ENCODE peak calls at places on chromosomes 16 and 17, in seven cellular contexts. One of them, this sample, is unnamed.

GRCh38 chr16:15031596-15031995 is 24.3 kb downstream of the NTAN1 start:
- DNase-seq in MM.1S: no peak
- DNase-seq in SK-N-SH: no peak
- DNase-seq in neural progenitor cell: no peak
- DNase-seq in HCT116: no peak
- DNase-seq in OCI-LY7: no peak
- DNase-seq in GM23248: no peak
- DNase-seq in this sample: no peak

GRCh38 chr17:82783498-82783897 is 31.6 kb downstream of the TBCD start:
- DNase-seq in MM.1S: no peak
- DNase-seq in SK-N-SH: no peak
- DNase-seq in neural progenitor cell: no peak
- DNase-seq in HCT116: no peak
- DNase-seq in OCI-LY7: no peak
- DNase-seq in GM23248: no peak
- DNase-seq in this sample: no peak

GRCh38 chr17:58786586-58787295 is 31.1 kb downstream of the PPM1E start:
- DNase-seq in MM.1S: no peak
- DNase-seq in SK-N-SH: peak; percentile 21
- DNase-seq in neural progenitor cell: no peak
- DNase-seq in HCT116: peak; percentile 65
- DNase-seq in OCI-LY7: no peak
- DNase-seq in GM23248: peak; percentile 67
- DNase-seq in this sample: peak; percentile 56

GRCh38 chr17:29929006-29929543 is 953 bp downstream of the SSH2 start:
- DNase-seq in MM.1S: peak; percentile 20
- DNase-seq in SK-N-SH: peak; percentile 38
- DNase-seq in neural progenitor cell: peak; percentile 35
- DNase-seq in HCT116: no peak
- DNase-seq in OCI-LY7: peak; percentile 63
- DNase-seq in GM23248: peak; percentile 72
- DNase-seq in this sample: peak; percentile 37

GRCh38 chr16:48537909-48538745 is 71.9 kb downstream of the N4BP1 start:
- DNase-seq in MM.1S: no peak
- DNase-seq in SK-N-SH: no peak
- DNase-seq in neural progenitor cell: no peak
- DNase-seq in HCT116: no peak
- DNase-seq in OCI-LY7: no peak
- DNase-seq in GM23248: no peak
- DNase-seq in this sample: no peak

GRCh38 chr17:44159519-44160210 is 10.8 kb upstream of the ASB16 start:
- DNase-seq in MM.1S: no peak
- DNase-seq in SK-N-SH: no peak
- DNase-seq in neural progenitor cell: no peak
- DNase-seq in HCT116: no peak
- DNase-seq in OCI-LY7: no peak
- DNase-seq in GM23248: no peak
- DNase-seq in this sample: no peak

GRCh38 chr16:66275795-66276428 is 90.6 kb upstream of the CDH5 start:
- DNase-seq in MM.1S: peak; percentile 48
- DNase-seq in SK-N-SH: peak; percentile 55
- DNase-seq in neural progenitor cell: peak; percentile 70
- DNase-seq in HCT116: peak; percentile 67
- DNase-seq in OCI-LY7: peak; percentile 23
- DNase-seq in GM23248: peak; percentile 68
- DNase-seq in this sample: peak; percentile 80

GRCh38 chr16:13923703-13924298 is 3.8 kb downstream of the ERCC4 start:
- DNase-seq in MM.1S: peak; percentile 69
- DNase-seq in SK-N-SH: peak; percentile 48
- DNase-seq in neural progenitor cell: peak; percentile 56
- DNase-seq in HCT116: peak; percentile 42
- DNase-seq in OCI-LY7: peak; percentile 78
- DNase-seq in GM23248: peak; percentile 74
- DNase-seq in this sample: peak; percentile 69

GRCh38 chr17:46862949-46863348 is 11.6 kb downstream of the WNT9B start:
- DNase-seq in MM.1S: no peak
- DNase-seq in SK-N-SH: no peak
- DNase-seq in neural progenitor cell: peak; percentile 80
- DNase-seq in HCT116: no peak
- DNase-seq in OCI-LY7: no peak
- DNase-seq in GM23248: no peak
- DNase-seq in this sample: no peak

GRCh38 chr17:50514936-50515702 is 6.9 kb downstream of the MYCBPAP start:
- DNase-seq in MM.1S: no peak
- DNase-seq in SK-N-SH: no peak
- DNase-seq in neural progenitor cell: peak; percentile 55
- DNase-seq in HCT116: no peak
- DNase-seq in OCI-LY7: no peak
- DNase-seq in GM23248: peak; percentile 72
- DNase-seq in this sample: no peak

GRCh38 chr16:67378642-67379041 is 14.7 kb downstream of the TPPP3 start:
- DNase-seq in MM.1S: no peak
- DNase-seq in SK-N-SH: no peak
- DNase-seq in neural progenitor cell: no peak
- DNase-seq in HCT116: no peak
- DNase-seq in OCI-LY7: no peak
- DNase-seq in GM23248: peak; percentile 27
- DNase-seq in this sample: no peak

GRCh38 chr17:58763263-58763662 is 7.6 kb downstream of the PPM1E start:
- DNase-seq in MM.1S: no peak
- DNase-seq in SK-N-SH: no peak
- DNase-seq in neural progenitor cell: no peak
- DNase-seq in HCT116: no peak
- DNase-seq in OCI-LY7: no peak
- DNase-seq in GM23248: no peak
- DNase-seq in this sample: no peak

GRCh38 chr17:28684963-28685362 is 23.0 kb downstream of the SUPT6H start:
- DNase-seq in MM.1S: no peak
- DNase-seq in SK-N-SH: peak; percentile 47
- DNase-seq in neural progenitor cell: no peak
- DNase-seq in HCT116: no peak
- DNase-seq in OCI-LY7: no peak
- DNase-seq in GM23248: peak; percentile 26
- DNase-seq in this sample: peak; percentile 10

GRCh38 chr16:25692307-25692706 is 548 bp downstream of the HS3ST4 start:
- DNase-seq in MM.1S: no peak
- DNase-seq in SK-N-SH: peak; percentile 35
- DNase-seq in neural progenitor cell: peak; percentile 66
- DNase-seq in HCT116: no peak
- DNase-seq in OCI-LY7: no peak
- DNase-seq in GM23248: peak; percentile 9
- DNase-seq in this sample: no peak

GRCh38 chr16:20868890-20869289 is 31.3 kb downstream of the DCUN1D3 start:
- DNase-seq in MM.1S: no peak
- DNase-seq in SK-N-SH: peak; percentile 65
- DNase-seq in neural progenitor cell: peak; percentile 16
- DNase-seq in HCT116: no peak
- DNase-seq in OCI-LY7: no peak
- DNase-seq in GM23248: peak; percentile 68
- DNase-seq in this sample: no peak

GRCh38 chr17:55348749-55349354 is 72.8 kb downstream of the MMD start:
- DNase-seq in MM.1S: peak; percentile 53
- DNase-seq in SK-N-SH: peak; percentile 57
- DNase-seq in neural progenitor cell: peak; percentile 67
- DNase-seq in HCT116: peak; percentile 42
- DNase-seq in OCI-LY7: peak; percentile 63
- DNase-seq in GM23248: peak; percentile 76
- DNase-seq in this sample: peak; percentile 72

GRCh38 chr17:77888242-77889134 is 70.0 kb upstream of the TNRC6C start:
- DNase-seq in MM.1S: no peak
- DNase-seq in SK-N-SH: no peak
- DNase-seq in neural progenitor cell: no peak
- DNase-seq in HCT116: no peak
- DNase-seq in OCI-LY7: no peak
- DNase-seq in GM23248: peak; percentile 45
- DNase-seq in this sample: no peak

GRCh38 chr16:67086829-67087228 is 22.9 kb upstream of the PHAF1 start:
- DNase-seq in MM.1S: no peak
- DNase-seq in SK-N-SH: no peak
- DNase-seq in neural progenitor cell: no peak
- DNase-seq in HCT116: no peak
- DNase-seq in OCI-LY7: no peak
- DNase-seq in GM23248: no peak
- DNase-seq in this sample: no peak

GRCh38 chr17:64448665-64449512 is at the start of gene MILR1:
- DNase-seq in MM.1S: peak; percentile 21
- DNase-seq in SK-N-SH: no peak
- DNase-seq in neural progenitor cell: no peak
- DNase-seq in HCT116: peak; percentile 65
- DNase-seq in OCI-LY7: peak; percentile 92
- DNase-seq in GM23248: peak; percentile 93
- DNase-seq in this sample: peak; percentile 90

GRCh38 chr17:73600103-73600871 is 44.0 kb downstream of the SDK2 start:
- DNase-seq in MM.1S: no peak
- DNase-seq in SK-N-SH: peak; percentile 91
- DNase-seq in neural progenitor cell: no peak
- DNase-seq in HCT116: no peak
- DNase-seq in OCI-LY7: no peak
- DNase-seq in GM23248: peak; percentile 53
- DNase-seq in this sample: no peak

GRCh38 chr16:23941025-23941424 is 105.2 kb downstream of the PRKCB start:
- DNase-seq in MM.1S: no peak
- DNase-seq in SK-N-SH: no peak
- DNase-seq in neural progenitor cell: no peak
- DNase-seq in HCT116: no peak
- DNase-seq in OCI-LY7: no peak
- DNase-seq in GM23248: no peak
- DNase-seq in this sample: no peak

GRCh38 chr17:79685121-79685520 is 45.6 kb upstream of the ENPP7 start:
- DNase-seq in MM.1S: no peak
- DNase-seq in SK-N-SH: no peak
- DNase-seq in neural progenitor cell: no peak
- DNase-seq in HCT116: no peak
- DNase-seq in OCI-LY7: no peak
- DNase-seq in GM23248: no peak
- DNase-seq in this sample: no peak

GRCh38 chr16:751152-752007 is 9.2 kb upstream of the MSLN start:
- DNase-seq in MM.1S: no peak
- DNase-seq in SK-N-SH: no peak
- DNase-seq in neural progenitor cell: peak; percentile 58
- DNase-seq in HCT116: no peak
- DNase-seq in OCI-LY7: no peak
- DNase-seq in GM23248: no peak
- DNase-seq in this sample: no peak

GRCh38 chr16:56603589-56603988 is 4.8 kb upstream of the MT2A start:
- DNase-seq in MM.1S: peak; percentile 13
- DNase-seq in SK-N-SH: peak; percentile 67
- DNase-seq in neural progenitor cell: peak; percentile 54
- DNase-seq in HCT116: peak; percentile 56
- DNase-seq in OCI-LY7: peak; percentile 32
- DNase-seq in GM23248: peak; percentile 44
- DNase-seq in this sample: peak; percentile 72

GRCh38 chr17:49869038-49869374 is 21.1 kb upstream of the TAC4 start:
- DNase-seq in MM.1S: no peak
- DNase-seq in SK-N-SH: no peak
- DNase-seq in neural progenitor cell: no peak
- DNase-seq in HCT116: no peak
- DNase-seq in OCI-LY7: no peak
- DNase-seq in GM23248: no peak
- DNase-seq in this sample: no peak

GRCh38 chr17:17535957-17536356 is 39.8 kb upstream of the RASD1 start:
- DNase-seq in MM.1S: no peak
- DNase-seq in SK-N-SH: peak; percentile 62
- DNase-seq in neural progenitor cell: no peak
- DNase-seq in HCT116: no peak
- DNase-seq in OCI-LY7: no peak
- DNase-seq in GM23248: peak; percentile 41
- DNase-seq in this sample: no peak

GRCh38 chr16:72244853-72245252 is 72.9 kb upstream of the PMFBP1 start:
- DNase-seq in MM.1S: no peak
- DNase-seq in SK-N-SH: no peak
- DNase-seq in neural progenitor cell: no peak
- DNase-seq in HCT116: no peak
- DNase-seq in OCI-LY7: no peak
- DNase-seq in GM23248: no peak
- DNase-seq in this sample: no peak

GRCh38 chr17:72518810-72519597 is 398.2 kb downstream of the SOX9 start:
- DNase-seq in MM.1S: no peak
- DNase-seq in SK-N-SH: no peak
- DNase-seq in neural progenitor cell: no peak
- DNase-seq in HCT116: no peak
- DNase-seq in OCI-LY7: no peak
- DNase-seq in GM23248: no peak
- DNase-seq in this sample: peak; percentile 86
- TF ChIP-seq EZH2phosphoT487 in MM.1S: no peak
- TF ChIP-seq EZH2phosphoT487 in SK-N-SH: no peak
- TF ChIP-seq EZH2phosphoT487 in neural progenitor cell: no peak
- TF ChIP-seq EZH2phosphoT487 in HCT116: no peak
- TF ChIP-seq EZH2phosphoT487 in OCI-LY7: no peak
- TF ChIP-seq EZH2phosphoT487 in GM23248: no peak
- TF ChIP-seq EZH2phosphoT487 in this sample: no peak

GRCh38 chr16:30351586-30352419 is 3.3 kb downstream of the CD2BP2 start:
- DNase-seq in MM.1S: no peak
- DNase-seq in SK-N-SH: no peak
- DNase-seq in neural progenitor cell: no peak
- DNase-seq in HCT116: peak; percentile 39
- DNase-seq in OCI-LY7: peak; percentile 36
- DNase-seq in GM23248: peak; percentile 96
- DNase-seq in this sample: peak; percentile 88
- TF ChIP-seq EZH2phosphoT487 in MM.1S: no peak
- TF ChIP-seq EZH2phosphoT487 in SK-N-SH: no peak
- TF ChIP-seq EZH2phosphoT487 in neural progenitor cell: no peak
- TF ChIP-seq EZH2phosphoT487 in HCT116: no peak
- TF ChIP-seq EZH2phosphoT487 in OCI-LY7: no peak
- TF ChIP-seq EZH2phosphoT487 in GM23248: no peak
- TF ChIP-seq EZH2phosphoT487 in this sample: no peak

DNA sequence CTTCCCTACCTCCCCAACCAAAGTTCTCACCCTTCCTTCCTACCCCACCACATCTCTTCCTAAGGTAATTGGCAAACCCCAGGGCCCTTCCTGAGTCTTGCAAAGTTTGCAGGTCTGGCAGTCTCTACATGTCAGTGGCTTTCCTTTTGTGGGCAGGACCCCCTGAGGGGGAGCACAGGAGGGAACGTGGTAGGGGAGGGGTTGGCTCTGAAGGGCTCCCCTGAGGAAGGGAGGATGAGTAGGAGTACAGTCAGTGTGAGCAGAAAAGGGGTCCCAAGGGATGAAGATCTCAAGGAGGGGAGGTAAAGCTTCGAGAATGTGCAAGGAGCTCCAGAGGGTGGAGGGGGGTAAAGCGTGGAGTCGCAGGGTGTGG is 206.9 kb downstream of the RAB11FIP4 start:
- DNase-seq in MM.1S: no peak
- DNase-seq in SK-N-SH: no peak
- DNase-seq in neural progenitor cell: no peak
- DNase-seq in HCT116: no peak
- DNase-seq in OCI-LY7: no peak
- DNase-seq in GM23248: no peak
- DNase-seq in this sample: no peak
- TF ChIP-seq EZH2phosphoT487 in MM.1S: no peak
- TF ChIP-seq EZH2phosphoT487 in SK-N-SH: no peak
- TF ChIP-seq EZH2phosphoT487 in neural progenitor cell: no peak
- TF ChIP-seq EZH2phosphoT487 in HCT116: no peak
- TF ChIP-seq EZH2phosphoT487 in OCI-LY7: no peak
- TF ChIP-seq EZH2phosphoT487 in GM23248: no peak
- TF ChIP-seq EZH2phosphoT487 in this sample: no peak

DNA sequence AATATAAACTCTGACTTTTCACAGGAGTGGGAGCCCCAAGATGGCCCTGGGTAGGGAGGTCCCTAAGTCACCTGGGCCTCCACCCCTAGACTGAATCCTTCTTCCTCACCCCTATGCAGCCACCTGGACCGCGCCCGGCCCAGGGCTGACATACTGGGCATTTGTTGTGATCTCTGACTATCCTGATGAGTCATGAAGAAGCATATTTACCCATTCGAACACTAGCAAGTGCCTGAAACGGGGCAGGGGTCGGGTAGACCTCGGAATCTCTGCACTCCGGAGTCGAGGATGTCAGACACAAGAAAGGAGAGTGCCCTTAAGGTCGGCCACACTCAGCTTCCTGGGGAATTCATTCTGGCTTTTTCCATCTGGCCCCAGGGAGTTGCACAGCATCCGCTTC is 10.3 kb downstream of the METTL22 start:
- DNase-seq in MM.1S: no peak
- DNase-seq in SK-N-SH: no peak
- DNase-seq in neural progenitor cell: no peak
- DNase-seq in HCT116: no peak
- DNase-seq in OCI-LY7: no peak
- DNase-seq in GM23248: no peak
- DNase-seq in this sample: no peak
- TF ChIP-seq EZH2phosphoT487 in MM.1S: no peak
- TF ChIP-seq EZH2phosphoT487 in SK-N-SH: no peak
- TF ChIP-seq EZH2phosphoT487 in neural progenitor cell: no peak
- TF ChIP-seq EZH2phosphoT487 in HCT116: no peak
- TF ChIP-seq EZH2phosphoT487 in OCI-LY7: no peak
- TF ChIP-seq EZH2phosphoT487 in GM23248: no peak
- TF ChIP-seq EZH2phosphoT487 in this sample: no peak